ENCODE peak calls at places on chromosomes 12 and 14, in ten cellular contexts. B is CD8-positive, alpha-beta memory T cell; L is foreskin fibroblast; S is neuronal stem cell; N is left ventricle myocardium inferior; A is heart right ventricle; J is HCT116; R is hepatocyte; Q is gastrocnemius medialis; U is AG10803. F is an unnamed sample.

GRCh38 chr12:76020731-76021672 is 10.6 kb downstream of the PHLDA1 start:
- DNase-seq in U (peak), Q (no peak), L (peak), R (peak), S (no peak), J (peak), N (no peak), B (peak), A (no peak), F (peak)

GRCh38 chr12:79298511-79298910 is 392.3 kb downstream of the PAWR start:
- DNase-seq in L (peak), B (no peak), J (no peak), U (no peak), R (no peak), A (no peak), S (no peak), Q (no peak), N (no peak), F (no peak)

GRCh38 chr12:124867389-124867930 is 3.8 kb upstream of the SCARB1 start:
- DNase-seq in B (no peak), N (no peak), J (no peak), S (no peak), A (no peak), U (peak), L (peak), Q (no peak), R (peak), F (no peak)

GRCh38 chr14:100213956-100214767 is 24.8 kb upstream of the YY1 start:
- DNase-seq in U (peak), Q (peak), N (peak), B (peak), S (peak), L (peak), R (peak), J (peak), A (peak), F (peak)

GRCh38 chr12:93689076-93689834 is 12.1 kb downstream of the CRADD start:
- DNase-seq in Q (no peak), U (no peak), N (no peak), J (no peak), R (peak), A (no peak), L (no peak), S (no peak), B (no peak), F (no peak)

GRCh38 chr14:51145246-51145645 is 50.3 kb upstream of the TRIM9 start:
- DNase-seq in N (no peak), L (peak), A (no peak), Q (no peak), B (no peak), J (no peak), U (no peak), S (no peak), R (no peak), F (no peak)

GRCh38 chr12:52257074-52257551 is 17.3 kb upstream of the KRT86 start:
- DNase-seq in A (no peak), L (no peak), B (no peak), U (no peak), R (no peak), S (no peak), N (no peak), Q (no peak), J (no peak), F (no peak)

GRCh38 chr14:59342516-59343484 is 122.4 kb downstream of the GPR135 start:
- DNase-seq in R (no peak), Q (no peak), L (no peak), J (peak), A (peak), B (no peak), U (no peak), N (peak), S (no peak), F (no peak)

GRCh38 chr12:84785951-84786350 is 126.6 kb downstream of the SLC6A15 start:
- DNase-seq in R (no peak), U (peak), S (no peak), B (no peak), J (no peak), Q (no peak), A (no peak), L (peak), N (no peak), F (no peak)

GRCh38 chr14:24576178-24576577 is at the start of gene CTSG:
- DNase-seq in U (no peak), S (no peak), A (no peak), B (no peak), L (no peak), Q (no peak), J (no peak), R (no peak), N (no peak), F (peak)

GRCh38 chr12:117986705-117987469 is 18.1 kb upstream of the KSR2 start:
- DNase-seq in A (no peak), S (no peak), B (no peak), N (no peak), R (no peak), J (peak), Q (no peak), L (peak), U (peak), F (no peak)

GRCh38 chr14:56358265-56358664 is 221.3 kb upstream of the TMEM260 start:
- DNase-seq in S (no peak), B (no peak), L (peak), R (no peak), U (no peak), N (no peak), J (no peak), A (no peak), Q (no peak), F (no peak)

GRCh38 chr12:70040141-70040540 is 203.1 kb upstream of the CNOT2 start:
- DNase-seq in U (peak), L (peak), A (no peak), S (no peak), R (peak), J (no peak), N (no peak), Q (no peak), B (no peak), F (no peak)

GRCh38 chr14:93103392-93104080 is 12.2 kb downstream of the ITPK1 start:
- DNase-seq in J (no peak), B (peak), L (no peak), S (no peak), Q (no peak), N (no peak), R (no peak), U (no peak), A (no peak), F (peak)

GRCh38 chr12:82047480-82047879 is 288.3 kb upstream of the PPFIA2 start:
- DNase-seq in S (no peak), A (no peak), L (no peak), Q (no peak), N (no peak), B (no peak), U (peak), R (no peak), J (no peak), F (no peak)

GRCh38 chr14:89277229-89277628 is 139.8 kb downstream of the FOXN3 start:
- DNase-seq in S (no peak), L (no peak), A (no peak), U (no peak), J (no peak), Q (no peak), N (no peak), B (no peak), R (no peak), F (no peak)

GRCh38 chr12:26870491-26871419 is 37.8 kb upstream of the ITPR2 start:
- DNase-seq in U (peak), Q (no peak), N (peak), S (no peak), J (peak), L (peak), A (peak), R (peak), B (no peak), F (peak)

GRCh38 chr12:63400746-63401145 is 249.7 kb upstream of the AVPR1A start:
- DNase-seq in B (no peak), U (no peak), J (no peak), A (no peak), Q (no peak), S (no peak), L (peak), R (peak), N (no peak), F (no peak)

GRCh38 chr14:63982629-63983028 is 129.8 kb downstream of the SYNE2 start:
- DNase-seq in J (no peak), S (no peak), N (no peak), L (no peak), Q (no peak), U (no peak), B (no peak), R (no peak), A (no peak), F (no peak)

GRCh38 chr12:67354322-67354721 is 85.2 kb downstream of the CAND1 start:
- DNase-seq in B (no peak), S (no peak), J (no peak), A (no peak), Q (no peak), N (no peak), L (peak), R (no peak), U (peak), F (no peak)

GRCh38 chr14:49930720-49931119 is 37.8 kb downstream of the ARF6 start:
- DNase-seq in N (no peak), Q (no peak), L (no peak), A (no peak), S (no peak), U (no peak), R (no peak), B (no peak), J (no peak), F (no peak)

GRCh38 chr12:67519824-67520433 is 128.6 kb upstream of the DYRK2 start:
- DNase-seq in N (no peak), B (no peak), Q (no peak), J (no peak), A (no peak), U (no peak), S (peak), R (no peak), L (no peak), F (no peak)

GRCh38 chr12:2960432-2960956 is 1.3 kb downstream of the TEAD4 start:
- DNase-seq in S (peak), Q (peak), B (no peak), U (peak), R (peak), N (no peak), A (no peak), J (no peak), L (peak), F (no peak)

GRCh38 chr14:53879022-53879686 is 77.5 kb downstream of the BMP4 start:
- DNase-seq in N (no peak), R (no peak), A (no peak), B (no peak), U (no peak), Q (no peak), J (no peak), S (no peak), L (no peak), F (no peak)

GRCh38 chr12:53589423-53589822 is 36.8 kb downstream of the ATF7 start:
- DNase-seq in J (no peak), L (no peak), S (no peak), Q (no peak), B (no peak), R (no peak), N (no peak), A (no peak), U (no peak), F (no peak)

GRCh38 chr14:39050389-39050788 is 52.6 kb downstream of the SEC23A start:
- DNase-seq in Q (no peak), S (no peak), U (peak), B (no peak), R (peak), J (no peak), L (peak), N (no peak), A (no peak), F (no peak)

GRCh38 chr12:91222746-91223145 is 40.1 kb upstream of the DCN start:
- DNase-seq in Q (no peak), R (no peak), J (no peak), U (peak), A (no peak), S (no peak), B (no peak), L (peak), N (no peak), F (no peak)

GRCh38 chr12:19689801-19690472 is 250.6 kb downstream of the AEBP2 start:
- DNase-seq in S (no peak), J (peak), B (no peak), R (no peak), L (no peak), Q (no peak), A (no peak), N (no peak), U (no peak), F (no peak)

GRCh38 chr14:94008234-94008633 is 11.1 kb downstream of the CCDC197 start:
- DNase-seq in J (no peak), N (no peak), B (no peak), R (no peak), A (no peak), U (no peak), S (no peak), L (no peak), Q (no peak), F (no peak)

GRCh38 chr12:124750787-124751471 is 112.7 kb downstream of the SCARB1 start:
- DNase-seq in A (no peak), B (no peak), S (no peak), N (no peak), U (no peak), L (no peak), Q (no peak), J (no peak), R (no peak), F (no peak)

GRCh38 chr12:105769486-105769885 is 369.3 kb downstream of the NUAK1 start:
- DNase-seq in L (no peak), Q (no peak), B (no peak), S (no peak), J (no peak), A (no peak), R (no peak), U (no peak), N (no peak), F (no peak)

GRCh38 chr12:31954925-31955678 is 4.1 kb upstream of the RESF1 start:
- DNase-seq in U (no peak), A (no peak), R (no peak), S (no peak), J (no peak), L (no peak), B (no peak), Q (no peak), N (no peak), F (no peak)

GRCh38 chr12:44915958-44916357 is 39.8 kb upstream of the NELL2 start:
- DNase-seq in A (no peak), J (no peak), R (no peak), L (no peak), B (no peak), N (no peak), Q (no peak), U (no peak), S (no peak), F (no peak)

GRCh38 chr14:22463763-22464173 is 125.3 kb downstream of the DAD1 start:
- DNase-seq in A (peak), N (peak), B (no peak), J (no peak), L (no peak), U (no peak), S (no peak), R (no peak), Q (no peak), F (no peak)

GRCh38 chr14:20345366-20345765 is 1.9 kb downstream of the PARP2 start:
- DNase-seq in S (no peak), A (no peak), L (no peak), R (no peak), J (no peak), N (no peak), B (no peak), Q (no peak), U (no peak), F (no peak)
- H3K4me3 ChIP-seq in S (no peak), A (no peak), L (no peak), R (no peak), J (no peak), N (no peak), B (no peak), Q (no peak), U (no peak), F (no peak)

GRCh38 chr12:12720052-12720451 is 2.9 kb downstream of the CDKN1B start:
- DNase-seq in L (no peak), U (no peak), N (no peak), J (no peak), S (no peak), A (no peak), B (no peak), Q (no peak), R (no peak), F (no peak)
- H3K4me3 ChIP-seq in L (peak), U (peak), N (peak), J (no peak), S (peak), A (peak), B (peak), Q (no peak), R (peak), F (peak)

GRCh38 chr14:61471297-61471980 is 150.1 kb downstream of the PRKCH start:
- DNase-seq in A (no peak), N (no peak), L (no peak), J (no peak), R (no peak), Q (no peak), B (no peak), S (no peak), U (no peak), F (no peak)
- H3K4me3 ChIP-seq in A (peak), N (peak), L (peak), J (no peak), R (no peak), Q (peak), B (peak), S (no peak), U (peak), F (peak)

DNA sequence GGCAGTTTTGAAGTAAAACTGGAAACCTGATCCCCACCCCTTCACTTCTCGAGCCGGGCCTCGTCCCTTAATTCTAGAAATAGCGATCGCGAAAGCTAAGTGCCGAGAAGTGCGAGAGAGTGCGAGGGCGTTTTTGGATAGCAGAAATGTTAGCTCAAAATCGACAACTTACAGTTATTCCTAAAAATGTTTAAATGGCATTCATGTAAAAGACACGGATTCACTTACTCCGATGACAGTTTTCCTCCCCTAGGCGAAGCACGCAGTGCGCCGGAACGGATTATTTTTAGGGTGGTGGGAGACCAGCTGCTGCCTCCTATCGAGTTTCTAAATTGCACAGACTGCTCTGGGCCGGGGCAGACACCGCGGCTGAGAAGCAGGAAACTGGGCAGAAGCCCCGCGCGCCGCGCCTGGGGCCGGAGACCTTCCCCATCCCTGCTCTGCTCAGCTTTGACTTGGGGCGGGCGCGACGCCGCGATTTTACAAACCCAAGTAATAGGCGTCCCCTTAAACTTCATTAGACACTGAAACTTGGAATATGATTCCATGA is at the start of gene ABCC9:
- DNase-seq in L (peak), R (peak), N (peak), J (no peak), S (peak), B (no peak), Q (peak), U (peak), A (peak), F (no peak)
- H3K4me3 ChIP-seq in L (peak), R (peak), N (peak), J (no peak), S (no peak), B (no peak), Q (peak), U (peak), A (peak), F (no peak)

F was measured in Jurkat, Clone E6-1.